ENCODE peak calls at places on chromosomes 1 and 21, in five cellular contexts. H is HepG2, U is H1, V is K562, B is GM12878. O is an unnamed sample.

GRCh38 chr1:114078116-114078515 is 75.6 kb downstream of the SYT6 start:
- DNase-seq in H (no peak), U (no peak), V (peak; percentile 71), B (no peak), O (no peak)

GRCh38 chr1:67564193-67564592 is 120.8 kb upstream of the GADD45A start:
- DNase-seq in H (no peak), U (no peak), V (no peak), B (no peak), O (no peak)

GRCh38 chr1:163027610-163028009 is 41.6 kb upstream of the RGS4 start:
- DNase-seq in H (no peak), U (no peak), V (no peak), B (no peak), O (no peak)

GRCh38 chr1:171310661-171311087 is 3.3 kb upstream of the FMO4 start:
- DNase-seq in H (no peak), U (no peak), V (no peak), B (no peak), O (no peak)

GRCh38 chr21:42448683-42449082 is 45.0 kb downstream of the UBASH3A start:
- DNase-seq in H (no peak), U (no peak), V (no peak), B (no peak), O (no peak)

GRCh38 chr21:42469272-42469671 is 26.8 kb downstream of the RSPH1 start:
- DNase-seq in H (peak; percentile 16), U (no peak), V (no peak), B (peak; percentile 77), O (no peak)

GRCh38 chr1:161382214-161383019 is 14.7 kb upstream of the CFAP126 start:
- DNase-seq in H (peak; percentile 48), U (no peak), V (peak; percentile 70), B (no peak), O (peak; percentile 68)

GRCh38 chr1:39154553-39155361 is 49.7 kb upstream of the MACF1 start:
- DNase-seq in H (peak; percentile 57), U (no peak), V (peak; percentile 49), B (no peak), O (no peak)

GRCh38 chr1:159849972-159850371 is 12.5 kb downstream of the VSIG8 start:
- DNase-seq in H (no peak), U (no peak), V (no peak), B (no peak), O (no peak)

GRCh38 chr1:100422065-100422464 is 69.8 kb downstream of the CDC14A start:
- DNase-seq in H (no peak), U (no peak), V (no peak), B (no peak), O (no peak)

GRCh38 chr1:208054485-208054884 is 143.6 kb upstream of the CD34 start:
- DNase-seq in H (no peak), U (no peak), V (no peak), B (no peak), O (no peak)

GRCh38 chr1:47996406-47997226 is 569 bp downstream of the TRABD2B start:
- DNase-seq in H (no peak), U (no peak), V (no peak), B (no peak), O (no peak)

GRCh38 chr1:98674075-98674781 is 12.7 kb downstream of the SNX7 start:
- DNase-seq in H (no peak), U (no peak), V (no peak), B (no peak), O (no peak)

GRCh38 chr1:61081637-61082335 is 575 bp upstream of the NFIA start:
- DNase-seq in H (peak; percentile 83), U (no peak), V (peak; percentile 73), B (no peak), O (no peak)

GRCh38 chr1:205247130-205247921 is 19.6 kb downstream of the TMCC2 start:
- DNase-seq in H (no peak), U (no peak), V (peak; percentile 46), B (no peak), O (no peak)

GRCh38 chr1:10808441-10808840 is 12.0 kb upstream of the CASZ1 start:
- DNase-seq in H (no peak), U (no peak), V (no peak), B (no peak), O (no peak)

GRCh38 chr1:243256590-243256989 is 749 bp downstream of the SDCCAG8 start:
- DNase-seq in H (no peak), U (no peak), V (peak; percentile 31), B (no peak), O (no peak)

GRCh38 chr1:182175340-182176068 is 114.0 kb upstream of the ZNF648 start:
- DNase-seq in H (peak; percentile 63), U (no peak), V (no peak), B (no peak), O (no peak)

GRCh38 chr1:112894010-112894292 is 62.0 kb downstream of the SLC16A1 start:
- DNase-seq in H (no peak), U (no peak), V (no peak), B (no peak), O (no peak)

GRCh38 chr1:58255192-58255591 is 291.3 kb downstream of the OMA1 start:
- DNase-seq in H (no peak), U (no peak), V (no peak), B (no peak), O (no peak)

GRCh38 chr1:228903573-228904122 is 168.4 kb downstream of the RHOU start:
- DNase-seq in H (no peak), U (no peak), V (no peak), B (no peak), O (no peak)

GRCh38 chr1:109047339-109047738 is 5.4 kb upstream of the WDR47 start:
- DNase-seq in H (no peak), U (no peak), V (no peak), B (no peak), O (no peak)

GRCh38 chr1:207404849-207405525 is 49.1 kb upstream of the CR2 start:
- DNase-seq in H (peak; percentile 81), U (no peak), V (peak; percentile 78), B (no peak), O (peak; percentile 42)

GRCh38 chr1:224513383-224513782 is 78.8 kb upstream of the WDR26 start:
- DNase-seq in H (no peak), U (no peak), V (no peak), B (no peak), O (no peak)

GRCh38 chr1:210739627-210740026 is 394.3 kb downstream of the KCNH1 start:
- DNase-seq in H (no peak), U (no peak), V (no peak), B (no peak), O (no peak)

GRCh38 chr21:42376338-42376982 is 10.1 kb upstream of the TFF1 start:
- DNase-seq in H (no peak), U (no peak), V (peak; percentile 58), B (no peak), O (no peak)

GRCh38 chr21:30097791-30098190 is 68.8 kb downstream of the CLDN17 start:
- DNase-seq in H (no peak), U (no peak), V (no peak), B (no peak), O (no peak)

GRCh38 chr1:205365945-205366463 is 9.3 kb upstream of the KLHDC8A start:
- DNase-seq in H (peak; percentile 14), U (no peak), V (no peak), B (no peak), O (no peak)

GRCh38 chr1:219460561-219461511 is 152.1 kb downstream of the ZC3H11B start:
- DNase-seq in H (no peak), U (no peak), V (no peak), B (peak; percentile 79), O (no peak)

GRCh38 chr1:159212596-159212995 is 7.9 kb downstream of the ACKR1 start:
- DNase-seq in H (no peak), U (no peak), V (no peak), B (no peak), O (no peak)

GRCh38 chr1:234958066-234958701 is 170.5 kb downstream of the TOMM20 start:
- DNase-seq in H (peak; percentile 78), U (no peak), V (no peak), B (no peak), O (no peak)

DNA sequence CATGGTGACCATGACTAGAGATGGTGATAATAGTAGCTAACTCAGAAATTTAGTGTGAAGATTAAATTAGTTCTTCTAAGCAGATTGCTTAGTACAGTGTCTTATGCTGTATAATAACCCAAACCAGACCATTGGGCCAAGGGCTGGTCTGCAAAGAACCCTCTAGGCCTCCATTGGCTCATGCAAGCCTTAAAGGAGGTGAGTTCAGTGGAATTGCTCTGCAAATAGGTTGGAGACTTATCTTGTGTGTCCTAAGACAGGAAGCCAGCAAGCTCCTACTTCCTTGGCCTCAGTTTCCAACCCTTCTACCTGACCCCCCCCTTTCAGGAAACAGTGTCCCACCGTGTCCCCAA is 1.8 kb upstream of the MEF2D start:
- DNase-seq in H (no peak), U (no peak), V (peak; percentile 42), B (no peak), O (no peak)
- H3K4me1 ChIP-seq in H (peaks cover 68% of the 10 kb centered on the region), U (peaks cover 28% of the 10 kb centered on the region), V (peaks cover 65% of the 10 kb centered on the region), B (peaks cover 45% of the 10 kb centered on the region), O (peaks cover 50% of the 10 kb centered on the region)

GRCh38 chr1:30740251-30740951 is 17.0 kb upstream of the MATN1 start:
- DNase-seq in H (peak; percentile 58), U (no peak), V (no peak), B (no peak), O (no peak)
- TF ChIP-seq SIN3A in H (no peak), U (no peak), V (no peak), B (no peak), O (no peak)

GRCh38 chr1:152148991-152149390 is 10.0 kb downstream of the RPTN start:
- DNase-seq in H (no peak), U (no peak), V (no peak), B (no peak), O (no peak)
- H3K9me3 ChIP-seq in H (peaks cover 26% of the 10 kb centered on the region), U (peaks cover 73% of the 10 kb centered on the region), V (no peaks in the 10 kb centered on the region), B (peaks cover 6% of the 10 kb centered on the region), O (peaks cover 3% of the 10 kb centered on the region)

GRCh38 chr1:18928406-18928805 is 26.1 kb upstream of the ALDH4A1 start:
- DNase-seq in H (no peak), U (no peak), V (no peak), B (no peak), O (no peak)

GRCh38 chr1:18927654-18928272 is 25.4 kb upstream of the ALDH4A1 start:
- DNase-seq in H (no peak), U (no peak), V (no peak), B (no peak), O (no peak)

GRCh38 chr1:18928985-18929384 is 26.6 kb upstream of the ALDH4A1 start:
- DNase-seq in H (no peak), U (no peak), V (no peak), B (no peak), O (no peak)

GRCh38 chr1:18927082-18927653 is 24.8 kb upstream of the ALDH4A1 start:
- DNase-seq in H (no peak), U (no peak), V (no peak), B (no peak), O (no peak)

DNA sequence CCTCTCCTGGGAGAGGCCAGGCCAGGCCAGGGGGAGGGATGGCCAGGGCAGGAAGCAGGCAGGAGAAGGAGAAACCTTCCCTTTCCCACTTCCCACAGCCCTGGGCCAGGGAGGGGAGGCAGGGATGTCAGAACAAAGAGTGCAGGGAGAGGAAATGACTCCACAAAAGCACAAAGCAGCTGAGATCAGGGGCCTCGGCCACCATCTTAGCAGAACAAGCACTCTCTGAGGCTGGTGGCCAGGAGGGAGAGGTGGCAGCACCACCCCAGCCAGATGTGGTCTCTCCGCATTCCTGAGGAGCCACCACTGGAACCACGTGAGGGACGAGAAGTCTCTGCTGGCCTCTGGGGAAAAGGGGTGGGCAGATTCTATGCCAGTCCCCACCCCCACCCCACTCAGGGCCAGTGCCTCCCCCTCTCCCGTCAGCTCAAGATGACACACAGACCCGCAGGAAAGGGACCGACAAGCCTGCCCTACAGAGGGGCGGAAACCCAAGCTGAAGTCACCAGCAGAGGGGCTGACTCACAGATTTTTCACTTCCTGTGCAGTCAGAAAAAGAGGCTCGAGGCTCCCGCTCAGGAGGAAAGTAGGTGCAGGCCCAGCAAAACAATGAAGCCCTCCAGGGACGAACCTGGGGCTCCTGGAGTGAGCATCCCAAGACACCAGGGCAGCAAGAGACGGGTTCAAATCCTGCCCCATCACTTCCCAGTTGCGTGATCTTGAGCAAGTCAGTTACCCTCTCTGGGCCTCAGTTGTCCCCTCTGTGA is 24.1 kb upstream of the ALDH4A1 start:
- DNase-seq in H (no peak), U (no peak), V (peak; percentile 62), B (peak; percentile 80), O (peak; percentile 88)
- H3K4me1 ChIP-seq in H (peaks cover 38% of the 10 kb centered on the region), U (peaks cover 4% of the 10 kb centered on the region), V (peaks cover 19% of the 10 kb centered on the region), B (peaks cover 55% of the 10 kb centered on the region), O (peaks cover 86% of the 10 kb centered on the region)